ENCODE peak calls at places on chromosome X, in four cellular contexts. K is left cardiac atrium; M is C1 segment of cervical spinal cord; A is effector memory CD8-positive, alpha-beta T cell. X is an unnamed sample.

GRCh38 chrX:84118769-84119168 is 69.2 kb downstream of the RPS6KA6 start:
- DNase-seq in K (no peak), M (no peak), A (no peak), X (no peak)

GRCh38 chrX:55342533-55343501 is 78.1 kb upstream of the PAGE3 start:
- DNase-seq in M (no peak), A (peak; percentile 10), K (no peak), X (peak; percentile 72)

GRCh38 chrX:154348114-154348531 is 26.3 kb downstream of the FLNA start:
- DNase-seq in K (peak; percentile 25), M (no peak), A (no peak), X (no peak)

GRCh38 chrX:13220916-13221315 is 98.9 kb downstream of the ATXN3L start:
- DNase-seq in M (no peak), A (no peak), K (no peak), X (no peak)

GRCh38 chrX:102964941-102965340 is 27.9 kb downstream of the RAB40AL start:
- DNase-seq in K (no peak), A (no peak), M (no peak), X (no peak)

GRCh38 chrX:38318606-38319005 is 8.7 kb downstream of the RPGR start:
- DNase-seq in A (no peak), M (no peak), K (no peak), X (no peak)

GRCh38 chrX:50100188-50100587 is 100.6 kb downstream of the AKAP4 start:
- DNase-seq in A (no peak), K (no peak), M (no peak), X (no peak)

GRCh38 chrX:31199051-31199769 is 127.4 kb upstream of the FTHL17 start:
- DNase-seq in M (no peak), K (no peak), A (no peak), X (no peak)

GRCh38 chrX:20372533-20372932 is 105.8 kb upstream of the RPS6KA3 start:
- DNase-seq in K (no peak), M (no peak), A (no peak), X (no peak)

GRCh38 chrX:124212622-124213021 is 119.8 kb upstream of the TEX13D start:
- DNase-seq in K (no peak), M (no peak), A (no peak), X (no peak)

GRCh38 chrX:109840585-109840984 is 107.5 kb upstream of the ACSL4 start:
- DNase-seq in M (peak; percentile 14), K (peak; percentile 42), A (no peak), X (no peak)